ENCODE peak calls at places on chromosome 6, in five cellular contexts. P, A, D, M and I are unnamed samples. For H3K4me1 and H3K27me3, the result is how much of the 10 kb centered on the place peaks cover.

GRCh38 chr6:154297711-154298110 is 58.9 kb downstream of the IPCEF1 start:
- DNase-seq in D (no peak), A (peak), P (no peak), M (peak), I (no peak)

GRCh38 chr6:32128751-32129296 is 778 bp upstream of the ATF6B start:
- DNase-seq in D (no peak), P (no peak), M (no peak), A (no peak), I (no peak)

GRCh38 chr6:51414361-51414760 is 595.7 kb downstream of the TFAP2B start:
- DNase-seq in P (no peak), M (no peak), D (no peak), A (no peak), I (no peak)

GRCh38 chr6:2055914-2056313 is 189.5 kb downstream of the GMDS start:
- DNase-seq in A (no peak), M (no peak), P (no peak), D (no peak), I (no peak)

GRCh38 chr6:32223258-32224235 is at the start of gene NOTCH4:
- DNase-seq in D (no peak), P (no peak), M (no peak), A (no peak), I (no peak)

GRCh38 chr6:82507112-82507511 is 143.5 kb downstream of the TPBG start:
- DNase-seq in P (peak), A (no peak), M (peak), D (no peak), I (no peak)

GRCh38 chr6:141580121-141580520 is 552.6 kb upstream of the GJE1 start:
- DNase-seq in D (no peak), A (no peak), P (no peak), M (peak), I (no peak)

GRCh38 chr6:167550936-167551633 is 226.2 kb downstream of the TTLL2 start:
- DNase-seq in M (no peak), A (no peak), D (peak), P (no peak), I (no peak)

GRCh38 chr6:167704396-167704801 is 122.3 kb upstream of the AFDN start:
- DNase-seq in M (no peak), D (no peak), P (no peak), A (no peak), I (no peak)

GRCh38 chr6:18327621-18328548 is 59.3 kb upstream of the RNF144B start:
- DNase-seq in A (no peak), M (no peak), D (no peak), P (no peak), I (peak)

GRCh38 chr6:115362234-115362633 is 698.5 kb downstream of the FRK start:
- DNase-seq in M (no peak), P (no peak), A (no peak), D (no peak), I (no peak)

GRCh38 chr6:72984981-72985665 is 240.2 kb downstream of the KHDC1L start:
- DNase-seq in A (no peak), D (no peak), P (no peak), M (peak), I (no peak)

GRCh38 chr6:118632359-118632758 is 19.0 kb downstream of the CEP85L start:
- DNase-seq in A (no peak), D (no peak), M (peak), P (peak), I (no peak)

GRCh38 chr6:52284131-52284459 is 447 bp downstream of the MCM3 start:
- DNase-seq in M (peak), A (peak), D (no peak), P (no peak), I (no peak)

GRCh38 chr6:132369526-132369925 is 31.7 kb downstream of the MOXD1 start:
- DNase-seq in D (no peak), M (peak), P (peak), A (peak), I (no peak)

GRCh38 chr6:167422934-167423333 is 98.0 kb downstream of the TTLL2 start:
- DNase-seq in M (no peak), D (no peak), P (no peak), A (no peak), I (no peak)

GRCh38 chr6:37083243-37084138 is 78.0 kb downstream of the FGD2 start:
- DNase-seq in P (peak), D (peak), A (peak), M (peak), I (no peak)

GRCh38 chr6:79077680-79078056 is 386 bp downstream of the PHIP start:
- DNase-seq in D (no peak), P (no peak), A (no peak), M (no peak), I (no peak)

GRCh38 chr6:1509241-1509640 is 100.5 kb upstream of the FOXC1 start:
- DNase-seq in M (no peak), P (no peak), D (no peak), A (no peak), I (no peak)

GRCh38 chr6:132333639-132334516 is 67.4 kb downstream of the MOXD1 start:
- DNase-seq in D (peak), P (peak), A (peak), M (peak), I (no peak)

GRCh38 chr6:105981002-105981887 is 104.9 kb upstream of the PRDM1 start:
- DNase-seq in P (no peak), A (peak), D (no peak), M (no peak), I (no peak)

GRCh38 chr6:110341671-110342304 is 16.4 kb downstream of the METTL24 start:
- DNase-seq in D (no peak), P (no peak), A (peak), M (no peak), I (no peak)

GRCh38 chr6:101607286-101607685 is 213.8 kb downstream of the GRIK2 start:
- DNase-seq in A (no peak), P (no peak), M (no peak), D (no peak), I (no peak)

GRCh38 chr6:278494-278893 is 13.8 kb upstream of the DUSP22 start:
- DNase-seq in P (no peak), A (no peak), M (no peak), D (no peak), I (no peak)

GRCh38 chr6:52552278-52552643 is 24.6 kb downstream of the TRAM2 start:
- DNase-seq in M (no peak), D (no peak), P (no peak), A (no peak), I (no peak)

GRCh38 chr6:140437619-140438345 is 1063.3 kb upstream of the CITED2 start:
- DNase-seq in A (peak), P (peak), D (no peak), M (no peak), I (no peak)

GRCh38 chr6:105594821-105595220 is 191.9 kb upstream of the PREP start:
- DNase-seq in A (peak), M (peak), D (no peak), P (peak), I (no peak)

GRCh38 chr6:26199773-26200728 is 112.8 kb downstream of the HFE start:
- DNase-seq in P (no peak), M (no peak), D (no peak), A (peak), I (no peak)

DNA sequence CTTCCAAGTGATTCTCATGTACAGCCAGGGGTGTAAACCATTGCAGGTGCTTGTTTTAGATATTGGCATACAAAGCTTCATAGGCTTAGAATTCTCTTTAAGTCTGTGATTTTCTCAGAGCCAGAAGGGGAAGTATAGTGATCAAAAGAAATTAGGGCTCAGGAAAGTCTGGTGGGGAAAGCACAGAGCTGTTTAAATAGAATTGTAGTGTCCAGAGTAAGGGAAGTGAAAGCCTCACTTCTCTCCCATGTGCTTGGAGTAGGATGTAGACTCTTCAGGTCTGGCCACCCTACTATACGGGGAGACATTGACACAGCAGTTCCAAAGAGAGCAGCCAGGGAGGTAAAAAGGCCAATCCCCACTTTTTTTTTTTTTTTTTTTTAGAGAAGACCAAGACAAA is 10.4 kb downstream of the GCNT2 start:
- DNase-seq in A (no peak), M (no peak), P (no peak), D (no peak), I (no peak)
- H3K4me1 ChIP-seq in A (under half), M (under half), P (under half), D (under half), I (under half)

GRCh38 chr6:33868143-33868542 is 64.3 kb upstream of the MLN start:
- DNase-seq in A (peak), M (no peak), P (no peak), D (no peak), I (no peak)
- H3K27me3 ChIP-seq in A (half or more), M (under half), P (under half), D (under half), I (under half)

DNA sequence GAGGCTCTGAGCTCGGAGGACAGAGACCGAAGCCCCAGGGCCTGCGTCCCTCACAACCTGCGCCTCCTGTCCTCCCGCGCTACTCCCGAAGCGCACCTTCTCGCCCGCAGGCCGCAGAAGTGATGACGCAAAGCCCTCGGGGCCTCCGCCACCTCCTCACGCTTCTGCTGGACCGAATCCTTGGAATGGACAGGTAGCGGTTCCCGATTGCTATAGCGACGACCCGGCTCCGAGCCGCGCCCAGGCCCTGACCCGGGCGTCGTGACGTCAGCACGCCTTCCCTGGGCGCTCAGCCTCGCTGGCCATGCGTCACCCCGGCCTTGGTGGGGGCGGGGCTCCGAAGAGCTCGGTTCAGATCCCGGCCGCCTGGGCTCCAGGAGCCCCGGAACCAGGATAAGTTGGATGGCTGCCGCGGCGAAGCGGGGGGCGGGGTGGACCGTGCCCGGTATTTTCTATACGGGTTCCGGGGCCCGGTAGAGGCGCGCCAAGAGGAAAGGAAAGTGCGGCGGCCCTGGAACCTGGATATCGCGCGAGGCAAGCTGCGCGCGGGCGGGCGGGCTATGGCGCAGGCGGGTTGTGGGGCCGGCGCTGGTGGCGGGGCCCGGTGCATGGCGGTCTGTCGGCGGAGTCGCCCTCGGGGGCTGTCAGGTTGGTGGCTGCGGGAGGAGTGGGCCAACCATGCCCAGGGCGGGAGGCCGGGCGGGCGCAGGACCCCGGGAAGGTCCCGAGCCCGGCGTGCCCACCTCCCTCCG is at the start of gene ZNF76:
- DNase-seq in M (peak), D (peak), P (peak), A (peak), I (peak)
- H3K4me1 ChIP-seq in M (under half), D (under half), P (under half), A (under half), I (under half)

DNA sequence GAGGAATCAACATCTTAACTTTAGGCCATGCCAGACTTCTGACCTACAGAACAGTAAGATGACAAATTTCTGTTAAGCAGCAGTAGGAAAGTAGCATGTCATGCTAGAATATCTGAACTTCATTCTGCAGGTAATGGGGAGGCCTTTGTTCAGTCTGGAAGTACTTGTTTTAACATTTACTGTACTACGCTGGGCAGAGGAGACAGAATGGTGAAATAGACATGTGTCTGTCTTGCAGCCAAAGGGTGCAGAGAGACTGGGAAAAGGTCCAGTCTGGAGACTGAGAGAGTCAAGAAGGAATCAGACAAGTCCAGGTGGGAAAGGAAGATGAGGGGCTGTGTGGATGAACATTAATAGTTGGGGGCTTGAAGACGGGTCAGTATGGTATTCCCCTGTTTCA is 17.5 kb upstream of the ZBTB2 start:
- DNase-seq in A (no peak), M (no peak), P (no peak), D (no peak), I (no peak)
- H3K27me3 ChIP-seq in A (under half), M (under half), P (under half), D (under half), I (under half)

GRCh38 chr6:14118444-14118843 is 872 bp downstream of the CD83 start:
- DNase-seq in D (no peak), M (no peak), A (no peak), P (no peak), I (no peak)
- H3K4me1 ChIP-seq in D (under half), M (under half), A (under half), P (under half), I (under half)